ENCODE peak calls at places on chromosomes 12 and 14, in nine cellular contexts. One of them, this sample, is unnamed. For H3K27me3, the result is how much of the 10 kb centered on the place peaks cover.

GRCh38 chr14:89060191-89060590 is 235.7 kb downstream of the TTC8 start:
- DNase-seq in gastrocnemius medialis: no peak
- DNase-seq in HCT116: no peak
- DNase-seq in stomach: no peak
- DNase-seq in upper lobe of left lung: no peak
- DNase-seq in H1: no peak
- DNase-seq in endothelial cell of umbilical vein: no peak
- DNase-seq in ovary: no peak
- DNase-seq in breast epithelium: no peak
- DNase-seq in this sample: no peak

GRCh38 chr14:51319181-51319597 is 79.1 kb downstream of the TMX1 start:
- DNase-seq in gastrocnemius medialis: no peak
- DNase-seq in H1: no peak
- DNase-seq in breast epithelium: no peak
- DNase-seq in stomach: no peak
- DNase-seq in HCT116: no peak
- DNase-seq in ovary: no peak
- DNase-seq in upper lobe of left lung: no peak
- DNase-seq in endothelial cell of umbilical vein: no peak
- DNase-seq in this sample: no peak

GRCh38 chr12:2550470-2551090 is 244.2 kb upstream of the FKBP4 start:
- DNase-seq in HCT116: no peak
- DNase-seq in stomach: no peak
- DNase-seq in gastrocnemius medialis: no peak
- DNase-seq in breast epithelium: no peak
- DNase-seq in endothelial cell of umbilical vein: no peak
- DNase-seq in H1: no peak
- DNase-seq in upper lobe of left lung: no peak
- DNase-seq in ovary: no peak
- DNase-seq in this sample: no peak

GRCh38 chr14:96584199-96584906 is 82.2 kb downstream of the PAPOLA start:
- DNase-seq in endothelial cell of umbilical vein: peak
- DNase-seq in H1: peak
- DNase-seq in ovary: no peak
- DNase-seq in breast epithelium: no peak
- DNase-seq in gastrocnemius medialis: no peak
- DNase-seq in upper lobe of left lung: peak
- DNase-seq in HCT116: peak
- DNase-seq in stomach: no peak
- DNase-seq in this sample: no peak

GRCh38 chr12:120013659-120014380 is 24.8 kb downstream of the BICDL1 start:
- DNase-seq in endothelial cell of umbilical vein: no peak
- DNase-seq in gastrocnemius medialis: no peak
- DNase-seq in ovary: no peak
- DNase-seq in breast epithelium: no peak
- DNase-seq in upper lobe of left lung: no peak
- DNase-seq in H1: no peak
- DNase-seq in stomach: no peak
- DNase-seq in HCT116: peak
- DNase-seq in this sample: no peak

GRCh38 chr12:120800665-120801064 is 75.0 kb downstream of the ACADS start:
- DNase-seq in gastrocnemius medialis: no peak
- DNase-seq in upper lobe of left lung: no peak
- DNase-seq in breast epithelium: no peak
- DNase-seq in H1: no peak
- DNase-seq in HCT116: no peak
- DNase-seq in endothelial cell of umbilical vein: no peak
- DNase-seq in ovary: no peak
- DNase-seq in stomach: no peak
- DNase-seq in this sample: no peak

GRCh38 chr12:46233418-46233817 is 35.4 kb downstream of the SLC38A1 start:
- DNase-seq in upper lobe of left lung: no peak
- DNase-seq in breast epithelium: no peak
- DNase-seq in endothelial cell of umbilical vein: no peak
- DNase-seq in stomach: peak
- DNase-seq in H1: no peak
- DNase-seq in HCT116: no peak
- DNase-seq in gastrocnemius medialis: no peak
- DNase-seq in ovary: no peak
- DNase-seq in this sample: no peak

GRCh38 chr14:75995372-75996041 is 9.9 kb downstream of the IFT43 start:
- DNase-seq in breast epithelium: no peak
- DNase-seq in gastrocnemius medialis: peak
- DNase-seq in HCT116: no peak
- DNase-seq in upper lobe of left lung: no peak
- DNase-seq in endothelial cell of umbilical vein: no peak
- DNase-seq in H1: no peak
- DNase-seq in stomach: no peak
- DNase-seq in ovary: peak
- DNase-seq in this sample: no peak

GRCh38 chr12:128570191-128571065 is 253.3 kb downstream of the SLC15A4 start:
- DNase-seq in stomach: no peak
- DNase-seq in gastrocnemius medialis: no peak
- DNase-seq in ovary: no peak
- DNase-seq in upper lobe of left lung: no peak
- DNase-seq in HCT116: no peak
- DNase-seq in breast epithelium: no peak
- DNase-seq in H1: no peak
- DNase-seq in endothelial cell of umbilical vein: no peak
- DNase-seq in this sample: no peak

GRCh38 chr12:117144599-117144998 is 45.4 kb upstream of the TESC start:
- DNase-seq in HCT116: no peak
- DNase-seq in ovary: no peak
- DNase-seq in upper lobe of left lung: no peak
- DNase-seq in H1: no peak
- DNase-seq in breast epithelium: no peak
- DNase-seq in stomach: no peak
- DNase-seq in gastrocnemius medialis: no peak
- DNase-seq in endothelial cell of umbilical vein: no peak
- DNase-seq in this sample: no peak

GRCh38 chr14:99995700-99996356 is 69.4 kb upstream of the EVL start:
- DNase-seq in endothelial cell of umbilical vein: peak
- DNase-seq in HCT116: peak
- DNase-seq in ovary: peak
- DNase-seq in breast epithelium: peak
- DNase-seq in stomach: peak
- DNase-seq in upper lobe of left lung: peak
- DNase-seq in gastrocnemius medialis: peak
- DNase-seq in H1: peak
- DNase-seq in this sample: peak

GRCh38 chr14:90103808-90104207 is 42.0 kb downstream of the KCNK13 start:
- DNase-seq in breast epithelium: no peak
- DNase-seq in endothelial cell of umbilical vein: no peak
- DNase-seq in stomach: no peak
- DNase-seq in H1: no peak
- DNase-seq in gastrocnemius medialis: no peak
- DNase-seq in HCT116: no peak
- DNase-seq in upper lobe of left lung: no peak
- DNase-seq in ovary: no peak
- DNase-seq in this sample: no peak

GRCh38 chr14:91244501-91244901 is at the start of gene GPR68:
- DNase-seq in stomach: peak
- DNase-seq in ovary: no peak
- DNase-seq in breast epithelium: no peak
- DNase-seq in gastrocnemius medialis: no peak
- DNase-seq in HCT116: no peak
- DNase-seq in H1: no peak
- DNase-seq in upper lobe of left lung: no peak
- DNase-seq in endothelial cell of umbilical vein: no peak
- DNase-seq in this sample: no peak

GRCh38 chr14:106268013-106268727 is 741.8 kb downstream of the TMEM121 start:
- DNase-seq in endothelial cell of umbilical vein: no peak
- DNase-seq in stomach: peak
- DNase-seq in H1: no peak
- DNase-seq in HCT116: no peak
- DNase-seq in breast epithelium: no peak
- DNase-seq in gastrocnemius medialis: no peak
- DNase-seq in upper lobe of left lung: peak
- DNase-seq in ovary: no peak
- DNase-seq in this sample: peak

GRCh38 chr14:55749946-55750345 is 169.9 kb downstream of the KTN1 start:
- DNase-seq in H1: no peak
- DNase-seq in stomach: no peak
- DNase-seq in gastrocnemius medialis: no peak
- DNase-seq in upper lobe of left lung: no peak
- DNase-seq in breast epithelium: no peak
- DNase-seq in ovary: no peak
- DNase-seq in HCT116: no peak
- DNase-seq in endothelial cell of umbilical vein: peak
- DNase-seq in this sample: no peak

GRCh38 chr12:109651596-109651995 is 62.0 kb upstream of the FAM222A start:
- DNase-seq in stomach: no peak
- DNase-seq in endothelial cell of umbilical vein: no peak
- DNase-seq in upper lobe of left lung: no peak
- DNase-seq in gastrocnemius medialis: no peak
- DNase-seq in H1: no peak
- DNase-seq in ovary: no peak
- DNase-seq in breast epithelium: no peak
- DNase-seq in HCT116: no peak
- DNase-seq in this sample: no peak
- H3K4me3 ChIP-seq in stomach: no peak
- H3K4me3 ChIP-seq in endothelial cell of umbilical vein: no peak
- H3K4me3 ChIP-seq in upper lobe of left lung: no peak
- H3K4me3 ChIP-seq in gastrocnemius medialis: no peak
- H3K4me3 ChIP-seq in H1: no peak
- H3K4me3 ChIP-seq in ovary: no peak
- H3K4me3 ChIP-seq in breast epithelium: no peak
- H3K4me3 ChIP-seq in HCT116: no peak
- H3K4me3 ChIP-seq in this sample: no peak

GRCh38 chr12:5148880-5149279 is 105.2 kb downstream of the KCNA5 start:
- DNase-seq in ovary: no peak
- DNase-seq in HCT116: no peak
- DNase-seq in stomach: no peak
- DNase-seq in gastrocnemius medialis: no peak
- DNase-seq in breast epithelium: no peak
- DNase-seq in H1: no peak
- DNase-seq in upper lobe of left lung: no peak
- DNase-seq in endothelial cell of umbilical vein: no peak
- DNase-seq in this sample: no peak

GRCh38 chr12:5155866-5156265 is 112.2 kb downstream of the KCNA5 start:
- DNase-seq in gastrocnemius medialis: no peak
- DNase-seq in breast epithelium: no peak
- DNase-seq in upper lobe of left lung: no peak
- DNase-seq in ovary: no peak
- DNase-seq in stomach: no peak
- DNase-seq in H1: no peak
- DNase-seq in HCT116: no peak
- DNase-seq in endothelial cell of umbilical vein: no peak
- DNase-seq in this sample: no peak

GRCh38 chr12:5154091-5154490 is 110.4 kb downstream of the KCNA5 start:
- DNase-seq in upper lobe of left lung: no peak
- DNase-seq in endothelial cell of umbilical vein: no peak
- DNase-seq in breast epithelium: no peak
- DNase-seq in HCT116: no peak
- DNase-seq in H1: peak
- DNase-seq in ovary: no peak
- DNase-seq in gastrocnemius medialis: no peak
- DNase-seq in stomach: no peak
- DNase-seq in this sample: no peak
- H3K27me3 ChIP-seq in upper lobe of left lung: under half
- H3K27me3 ChIP-seq in endothelial cell of umbilical vein: under half
- H3K27me3 ChIP-seq in breast epithelium: under half
- H3K27me3 ChIP-seq in HCT116: under half
- H3K27me3 ChIP-seq in H1: under half
- H3K27me3 ChIP-seq in ovary: under half
- H3K27me3 ChIP-seq in gastrocnemius medialis: under half
- H3K27me3 ChIP-seq in stomach: under half
- H3K27me3 ChIP-seq in this sample: under half

GRCh38 chr14:74946659-74947281 is 8.6 kb downstream of the PGF start:
- DNase-seq in upper lobe of left lung: no peak
- DNase-seq in stomach: no peak
- DNase-seq in ovary: no peak
- DNase-seq in HCT116: no peak
- DNase-seq in gastrocnemius medialis: no peak
- DNase-seq in breast epithelium: no peak
- DNase-seq in endothelial cell of umbilical vein: no peak
- DNase-seq in H1: no peak
- DNase-seq in this sample: no peak

GRCh38 chr14:74947353-74948227 is 7.8 kb downstream of the PGF start:
- DNase-seq in endothelial cell of umbilical vein: no peak
- DNase-seq in HCT116: no peak
- DNase-seq in ovary: no peak
- DNase-seq in stomach: no peak
- DNase-seq in upper lobe of left lung: no peak
- DNase-seq in gastrocnemius medialis: no peak
- DNase-seq in breast epithelium: peak
- DNase-seq in H1: no peak
- DNase-seq in this sample: no peak

GRCh38 chr14:74948228-74949175 is 6.9 kb downstream of the PGF start:
- DNase-seq in upper lobe of left lung: no peak
- DNase-seq in ovary: no peak
- DNase-seq in gastrocnemius medialis: no peak
- DNase-seq in H1: no peak
- DNase-seq in stomach: no peak
- DNase-seq in HCT116: no peak
- DNase-seq in breast epithelium: peak
- DNase-seq in endothelial cell of umbilical vein: no peak
- DNase-seq in this sample: no peak

GRCh38 chr14:74945261-74945851 is 10.0 kb downstream of the PGF start:
- DNase-seq in ovary: no peak
- DNase-seq in HCT116: peak
- DNase-seq in stomach: no peak
- DNase-seq in gastrocnemius medialis: peak
- DNase-seq in breast epithelium: no peak
- DNase-seq in H1: peak
- DNase-seq in upper lobe of left lung: no peak
- DNase-seq in endothelial cell of umbilical vein: peak
- DNase-seq in this sample: no peak

GRCh38 chr14:74945852-74946658 is 9.3 kb downstream of the PGF start:
- DNase-seq in endothelial cell of umbilical vein: peak
- DNase-seq in HCT116: peak
- DNase-seq in upper lobe of left lung: peak
- DNase-seq in ovary: peak
- DNase-seq in H1: peak
- DNase-seq in gastrocnemius medialis: peak
- DNase-seq in breast epithelium: no peak
- DNase-seq in stomach: peak
- DNase-seq in this sample: peak
- TF ChIP-seq POLR2A in endothelial cell of umbilical vein: no peak
- TF ChIP-seq POLR2A in HCT116: peak
- TF ChIP-seq POLR2A in upper lobe of left lung: no peak
- TF ChIP-seq POLR2A in ovary: no peak
- TF ChIP-seq POLR2A in H1: peak
- TF ChIP-seq POLR2A in gastrocnemius medialis: no peak
- TF ChIP-seq POLR2A in breast epithelium: no peak
- TF ChIP-seq POLR2A in stomach: no peak
- TF ChIP-seq POLR2A in this sample: no peak

DNA sequence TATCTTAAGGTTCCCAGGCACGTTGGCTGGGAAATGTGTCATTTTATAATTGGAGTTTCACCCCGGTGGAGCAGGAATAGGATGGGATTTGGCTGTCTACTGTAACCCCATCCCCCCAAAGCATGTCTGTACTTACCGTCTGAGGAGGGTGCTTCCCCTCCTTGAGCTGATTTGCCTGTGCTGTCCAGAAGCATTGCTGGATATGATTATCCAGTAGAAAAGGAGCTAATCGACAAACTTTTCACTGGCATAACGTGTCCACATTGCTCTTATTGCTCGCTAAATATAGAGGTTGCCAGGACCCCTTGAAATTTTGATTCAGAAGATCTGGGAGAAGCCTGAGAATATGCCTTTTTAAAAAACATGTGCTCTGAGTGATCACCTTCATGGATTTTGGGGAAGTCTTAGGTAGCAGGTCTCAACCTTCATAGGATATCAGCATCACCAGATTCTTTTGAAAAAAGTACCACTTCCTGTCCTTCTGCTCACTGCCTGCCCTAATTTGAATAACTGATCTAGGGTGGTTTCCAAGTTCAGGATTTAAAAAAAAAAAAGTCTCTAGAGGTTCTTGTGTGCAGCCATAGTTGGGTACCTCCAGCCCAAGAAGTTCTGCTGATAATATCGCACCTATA is 80.4 kb upstream of the KCNA1 start:
- DNase-seq in ovary: no peak
- DNase-seq in stomach: no peak
- DNase-seq in gastrocnemius medialis: no peak
- DNase-seq in upper lobe of left lung: no peak
- DNase-seq in HCT116: no peak
- DNase-seq in H1: no peak
- DNase-seq in endothelial cell of umbilical vein: no peak
- DNase-seq in breast epithelium: no peak
- DNase-seq in this sample: no peak
- H3K4me3 ChIP-seq in ovary: no peak
- H3K4me3 ChIP-seq in stomach: no peak
- H3K4me3 ChIP-seq in gastrocnemius medialis: no peak
- H3K4me3 ChIP-seq in upper lobe of left lung: no peak
- H3K4me3 ChIP-seq in HCT116: no peak
- H3K4me3 ChIP-seq in H1: no peak
- H3K4me3 ChIP-seq in endothelial cell of umbilical vein: no peak
- H3K4me3 ChIP-seq in breast epithelium: no peak
- H3K4me3 ChIP-seq in this sample: no peak

This sample was measured in Peyer's patch.